ENCODE peak calls at places on chromosomes 4 and X, in eight cellular contexts. M is NCI-H2171, T is NCI-H524, V is PC-3, X is H4, N is T-cell, U is SW480, B is neural crest cell. P is an unnamed sample.

GRCh38 chr4:34878961-34879360 is 1365.4 kb downstream of the ARAP2 start:
- DNase-seq in M (no peak), T (no peak), V (no peak), X (no peak), N (no peak), U (no peak), B (no peak), P (no peak)

GRCh38 chrX:153327561-153327960 is 6.0 kb upstream of the PNMA6F start:
- DNase-seq in M (no peak), T (no peak), V (no peak), X (no peak), N (no peak), U (no peak), B (no peak), P (no peak)

GRCh38 chr4:159677521-159677920 is 574.6 kb downstream of the RAPGEF2 start:
- DNase-seq in M (no peak), T (no peak), V (no peak), X (peak; percentile 86), N (no peak), U (no peak), B (no peak), P (no peak)

GRCh38 chrX:41142130-41142529 is 56.9 kb downstream of the USP9X start:
- DNase-seq in M (no peak), T (no peak), V (no peak), X (no peak), N (no peak), U (no peak), B (no peak), P (no peak)

GRCh38 chr4:103197765-103198110 is 405 bp downstream of the CENPE start:
- DNase-seq in M (no peak), T (no peak), V (no peak), X (peak; percentile 10), N (no peak), U (peak; percentile 20), B (no peak), P (no peak)

GRCh38 chr4:186475202-186475601 is 80.2 kb downstream of the MTNR1A start:
- DNase-seq in M (no peak), T (no peak), V (no peak), X (no peak), N (no peak), U (no peak), B (no peak), P (no peak)

GRCh38 chr4:997375-998071 is 4.3 kb upstream of the SLC26A1 start:
- DNase-seq in M (no peak), T (no peak), V (peak; percentile 12), X (no peak), N (no peak), U (no peak), B (no peak), P (no peak)

GRCh38 chrX:102651242-102651967 is at the start of gene GPRASP1:
- DNase-seq in M (no peak), T (peak; percentile 53), V (no peak), X (no peak), N (peak; percentile 47), U (no peak), B (peak; percentile 36), P (no peak)

GRCh38 chrX:155112171-155112570 is 40.9 kb downstream of the BRCC3 start:
- DNase-seq in M (no peak), T (no peak), V (peak; percentile 74), X (peak; percentile 9), N (no peak), U (peak; percentile 23), B (no peak), P (no peak)

GRCh38 chr4:168917150-168917779 is 92.8 kb downstream of the CBR4 start:
- DNase-seq in M (no peak), T (no peak), V (peak; percentile 65), X (peak; percentile 37), N (no peak), U (peak; percentile 27), B (no peak), P (no peak)

GRCh38 chr4:158873795-158874359 is 105.1 kb downstream of the FNIP2 start:
- DNase-seq in M (no peak), T (no peak), V (peak; percentile 88), X (peak; percentile 60), N (no peak), U (no peak), B (no peak), P (no peak)

GRCh38 chr4:32172086-32172485 is 1451.9 kb downstream of the PCDH7 start:
- DNase-seq in M (no peak), T (no peak), V (peak; percentile 29), X (no peak), N (no peak), U (no peak), B (no peak), P (no peak)

GRCh38 chr4:76836860-76837564 is 60.9 kb downstream of the SOWAHB start:
- DNase-seq in M (no peak), T (no peak), V (no peak), X (no peak), N (no peak), U (no peak), B (no peak), P (no peak)

GRCh38 chr4:2172161-2172560 is 69.8 kb downstream of the HAUS3 start:
- DNase-seq in M (no peak), T (no peak), V (no peak), X (no peak), N (no peak), U (no peak), B (no peak), P (no peak)

GRCh38 chr4:173040200-173040599 is 128.4 kb upstream of the GALNT7 start:
- DNase-seq in M (no peak), T (no peak), V (peak; percentile 7), X (no peak), N (no peak), U (no peak), B (no peak), P (no peak)

GRCh38 chr4:170080496-170080895 is 9.3 kb downstream of the AADAT start:
- DNase-seq in M (no peak), T (no peak), V (no peak), X (no peak), N (no peak), U (no peak), B (no peak), P (no peak)

GRCh38 chrX:155997436-155997835 is at the start of gene IL9R:
- DNase-seq in M (no peak), T (no peak), V (no peak), X (no peak), N (peak; percentile 14), U (peak; percentile 8), B (no peak), P (no peak)

GRCh38 chr4:181618896-181619295 is 624.3 kb upstream of the TENM3 start:
- DNase-seq in M (no peak), T (no peak), V (no peak), X (no peak), N (no peak), U (no peak), B (no peak), P (no peak)

GRCh38 chrX:81174286-81174685 is 27.4 kb downstream of the HMGN5 start:
- DNase-seq in M (no peak), T (no peak), V (peak; percentile 71), X (peak; percentile 1), N (no peak), U (peak; percentile 10), B (no peak), P (no peak)

P was measured in lung.